ENCODE peak calls at places on chromosome 2, in eight cellular contexts. H is activated CD4-positive, alpha-beta T cell treated with anti-CD3 and anti-CD28 coated beads, Interleukin-2, amount 50 U/mL, for 48 hours; R is neuronal stem cell; J is CD4-positive, alpha-beta T cell; X is left cardiac atrium; D is naive thymus-derived CD4-positive, alpha-beta T cell; G is HTR-8/SVneo; K is trophoblast cell. B is an unnamed sample.

GRCh38 chr2:162838141-162838500 is 446 bp downstream of the KCNH7 start:
- DNase-seq in D (no peak), J (no peak), X (no peak), R (no peak), H (no peak), K (no peak), G (no peak), B (no peak)

GRCh38 chr2:108447947-108448677 is 894 bp upstream of the GCC2 start:
- DNase-seq in H (no peak), K (no peak), G (no peak), J (no peak), X (no peak), R (no peak), D (peak), B (no peak)

GRCh38 chr2:113162869-113163268 is 10.9 kb upstream of the PSD4 start:
- DNase-seq in R (no peak), H (no peak), J (no peak), K (no peak), X (no peak), G (no peak), D (no peak), B (no peak)

GRCh38 chr2:199457147-199458016 is at the start of gene SATB2:
- DNase-seq in D (no peak), H (no peak), G (no peak), K (peak), X (peak), R (peak), J (no peak), B (peak)

GRCh38 chr2:237931205-237931721 is 35.6 kb upstream of the UBE2F start:
- DNase-seq in K (no peak), J (no peak), X (no peak), G (no peak), D (no peak), H (no peak), R (no peak), B (no peak)

GRCh38 chr2:100726866-100727265 is 93.1 kb upstream of the NPAS2 start:
- DNase-seq in K (no peak), X (no peak), D (no peak), H (no peak), J (no peak), G (no peak), R (no peak), B (no peak)

GRCh38 chr2:126979604-126980003 is 80.9 kb downstream of the TEX51 start:
- DNase-seq in J (no peak), H (no peak), X (no peak), G (no peak), R (no peak), D (no peak), K (no peak), B (no peak)

GRCh38 chr2:155442755-155443372 is 744.4 kb downstream of the KCNJ3 start:
- DNase-seq in G (no peak), J (no peak), H (no peak), X (no peak), D (no peak), K (no peak), R (no peak), B (no peak)

GRCh38 chr2:72153026-72153791 is 5.5 kb upstream of the CYP26B1 start:
- DNase-seq in G (no peak), K (peak), D (no peak), X (no peak), H (no peak), J (peak), R (no peak), B (no peak)

GRCh38 chr2:74119324-74119723 is 28.4 kb downstream of the BOLA3 start:
- DNase-seq in X (no peak), J (no peak), G (peak), H (no peak), K (no peak), R (no peak), D (no peak), B (peak)

GRCh38 chr2:233450854-233451575 is 96.7 kb downstream of the DGKD start:
- DNase-seq in H (no peak), J (peak), R (no peak), X (peak), D (no peak), K (no peak), G (no peak), B (no peak)

GRCh38 chr2:62661263-62661635 is 44.3 kb upstream of the EHBP1 start:
- DNase-seq in J (no peak), G (no peak), R (no peak), D (no peak), H (no peak), X (no peak), K (no peak), B (no peak)

GRCh38 chr2:96802281-96802595 is 13.8 kb upstream of the CNNM3 start:
- DNase-seq in X (no peak), K (no peak), R (no peak), D (no peak), J (no peak), H (peak), G (no peak), B (no peak)

GRCh38 chr2:231996797-231997555 is 35.5 kb downstream of the DIS3L2 start:
- DNase-seq in H (no peak), K (no peak), G (no peak), R (no peak), J (no peak), D (no peak), X (no peak), B (no peak)

GRCh38 chr2:55116966-55117365 is 66.7 kb upstream of the RTN4 start:
- DNase-seq in J (no peak), X (no peak), G (no peak), R (no peak), K (no peak), D (no peak), H (no peak), B (no peak)

GRCh38 chr2:177165103-177165583 is 47.5 kb upstream of the HNRNPA3 start:
- DNase-seq in R (no peak), D (no peak), X (peak), G (no peak), J (no peak), K (peak), H (no peak), B (peak)

GRCh38 chr2:218383892-218384519 is 1.9 kb downstream of the SLC11A1 start:
- DNase-seq in G (peak), D (no peak), K (no peak), R (no peak), J (no peak), X (no peak), H (no peak), B (no peak)

GRCh38 chr2:85811173-85811849 is 57.5 kb downstream of the ATOH8 start:
- DNase-seq in H (no peak), J (no peak), G (no peak), R (no peak), X (peak), K (no peak), D (no peak), B (peak)

GRCh38 chr2:74876081-74876886 is 42.4 kb downstream of the HK2 start:
- DNase-seq in R (peak), G (peak), X (no peak), D (peak), H (peak), K (peak), J (peak), B (peak)

GRCh38 chr2:173963323-173963816 is 1.8 kb downstream of the SP3 start:
- DNase-seq in K (peak), G (no peak), R (no peak), X (no peak), H (peak), D (peak), J (no peak), B (peak)

GRCh38 chr2:39099820-39100728 is 20.8 kb downstream of the SOS1 start:
- DNase-seq in K (peak), D (no peak), H (no peak), R (no peak), G (no peak), X (no peak), J (no peak), B (peak)

GRCh38 chr2:74573747-74574562 is 19.4 kb downstream of the DOK1 start:
- DNase-seq in K (peak), R (no peak), D (no peak), H (no peak), X (no peak), J (no peak), G (peak), B (no peak)

GRCh38 chr2:225668606-225669266 is 269.2 kb downstream of the NYAP2 start:
- DNase-seq in R (no peak), K (peak), D (peak), X (no peak), J (no peak), G (peak), H (no peak), B (peak)

GRCh38 chr2:11680181-11680900 is 10.3 kb upstream of the NTSR2 start:
- DNase-seq in K (no peak), H (no peak), R (no peak), X (no peak), D (no peak), J (no peak), G (no peak), B (peak)

GRCh38 chr2:92073036-92073814 is 2798.0 kb upstream of the TEKT4 start:
- DNase-seq in R (no peak), H (no peak), J (no peak), D (no peak), K (peak), G (no peak), X (peak), B (no peak)

GRCh38 chr2:192202373-192202772 is 7.6 kb upstream of the TMEFF2 start:
- DNase-seq in R (no peak), K (no peak), X (no peak), G (no peak), D (no peak), H (no peak), J (no peak), B (no peak)

GRCh38 chr2:230951396-230951795 is 26.4 kb upstream of the GPR55 start:
- DNase-seq in D (no peak), J (no peak), K (no peak), R (no peak), G (no peak), X (no peak), H (no peak), B (peak)

GRCh38 chr2:35973132-35973736 is 382.3 kb upstream of the CRIM1 start:
- DNase-seq in H (no peak), D (no peak), R (peak), J (no peak), G (peak), X (no peak), K (peak), B (peak)